ENCODE peak calls at places on chromosomes 5 and 9, in five cellular contexts. G, R, P, T and A are unnamed samples.
A peak's percentile ranks its signal among the peaks of the same experiment; 100 is the strongest.

GRCh38 chr5:144369001-144369400 is 198.3 kb downstream of the KCTD16 start:
- DNase-seq in P (peak; percentile 90), T (no peak), G (no peak), R (no peak), A (no peak)

GRCh38 chr9:13896047-13896446 is 417.9 kb downstream of the NFIB start:
- DNase-seq in P (no peak), G (no peak), T (no peak), R (no peak), A (no peak)

GRCh38 chr9:95649801-95650213 is 133.0 kb upstream of the PTCH1 start:
- DNase-seq in T (peak; percentile 64), G (no peak), P (no peak), R (no peak), A (no peak)

GRCh38 chr9:16544842-16545241 is 325.6 kb downstream of the BNC2 start:
- DNase-seq in R (no peak), T (no peak), G (no peak), P (no peak), A (no peak)

GRCh38 chr9:123401879-123402513 is 46.0 kb downstream of the CRB2 start:
- DNase-seq in R (no peak), P (no peak), G (no peak), T (no peak), A (peak; percentile 64)

GRCh38 chr5:160462167-160462566 is 40.5 kb downstream of the PTTG1 start:
- DNase-seq in G (no peak), R (no peak), T (no peak), P (no peak), A (no peak)

GRCh38 chr5:52987711-52988329 is 1.3 kb upstream of the ITGA2 start:
- DNase-seq in P (no peak), T (no peak), R (no peak), G (no peak), A (no peak)

GRCh38 chr9:120680161-120680560 is 34.1 kb downstream of the MEGF9 start:
- DNase-seq in T (no peak), R (no peak), G (no peak), P (no peak), A (no peak)

GRCh38 chr5:106780355-106780754 is 890.4 kb downstream of the EFNA5 start:
- DNase-seq in G (no peak), T (no peak), P (no peak), R (no peak), A (no peak)

GRCh38 chr5:95720094-95720793 is 10.9 kb upstream of the RHOBTB3 start:
- DNase-seq in R (no peak), G (no peak), T (no peak), P (peak; percentile 60), A (no peak)

GRCh38 chr5:33734541-33734940 is 157.2 kb downstream of the ADAMTS12 start:
- DNase-seq in T (no peak), P (no peak), G (no peak), R (no peak), A (no peak)

GRCh38 chr5:159451197-159452052 is 121.1 kb upstream of the IL12B start:
- DNase-seq in R (peak; percentile 76), T (no peak), G (peak; percentile 50), P (peak; percentile 17), A (peak; percentile 4)

GRCh38 chr9:135566552-135566951 is 5.0 kb downstream of the PAEP start:
- DNase-seq in T (no peak), P (no peak), R (peak; percentile 19), G (no peak), A (no peak)

GRCh38 chr9:23319092-23319491 is 506.9 kb downstream of the ELAVL2 start:
- DNase-seq in P (no peak), R (no peak), T (no peak), G (no peak), A (no peak)

GRCh38 chr5:90055831-90056328 is 353.7 kb downstream of the CETN3 start:
- DNase-seq in R (no peak), T (no peak), P (no peak), G (no peak), A (no peak)

GRCh38 chr9:115757461-115757860 is 396.1 kb upstream of the PAPPA start:
- DNase-seq in R (no peak), G (no peak), P (no peak), T (no peak), A (no peak)

GRCh38 chr5:8807636-8808035 is 738.2 kb downstream of the SEMA5A start:
- DNase-seq in G (no peak), R (no peak), P (no peak), T (no peak), A (no peak)

GRCh38 chr5:76468625-76469410 is 65.7 kb downstream of the IQGAP2 start:
- DNase-seq in R (no peak), G (no peak), P (no peak), T (no peak), A (no peak)

DNA sequence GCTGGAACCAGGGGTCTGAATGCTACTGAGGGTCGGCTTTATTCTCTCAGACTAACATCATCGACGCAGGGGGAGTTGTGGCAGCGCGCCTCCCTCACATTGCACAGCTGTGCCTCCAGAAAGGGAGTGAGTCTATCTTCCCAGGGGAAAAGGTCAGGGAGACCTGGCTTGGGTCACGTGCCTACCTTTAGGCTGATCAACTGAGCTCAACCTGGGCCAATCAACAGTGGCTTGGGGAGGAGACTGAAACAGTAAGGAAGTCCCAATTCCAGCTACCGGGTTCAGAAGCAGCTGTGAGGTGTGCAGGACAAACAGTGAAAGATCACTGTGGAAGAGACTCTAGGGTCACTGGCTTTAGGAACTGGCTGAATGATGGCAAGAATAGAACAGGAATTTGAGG is 14.3 kb downstream of the SNX30 start:
- DNase-seq in P (peak; percentile 77), G (no peak), R (no peak), T (no peak), A (no peak)
- TF ChIP-seq POLR2A in P (peak; percentile 13), G (no peak), R (no peak), T (no peak), A (no peak)

GRCh38 chr9:35831040-35831439 is 2.0 kb downstream of the TMEM8B start:
- DNase-seq in R (peak; percentile 42), T (no peak), P (no peak), G (no peak), A (no peak)

GRCh38 chr9:35828716-35829083 is at the start of gene FAM221B:
- DNase-seq in R (no peak), P (peak; percentile 40), G (no peak), T (no peak), A (no peak)

GRCh38 chr9:35827486-35827885 is 1.0 kb downstream of the FAM221B start:
- DNase-seq in P (no peak), R (no peak), G (no peak), T (no peak), A (no peak)

GRCh38 chr9:35829764-35830096 is 702 bp downstream of the TMEM8B start:
- DNase-seq in P (no peak), R (no peak), T (no peak), G (no peak), A (peak; percentile 38)

DNA sequence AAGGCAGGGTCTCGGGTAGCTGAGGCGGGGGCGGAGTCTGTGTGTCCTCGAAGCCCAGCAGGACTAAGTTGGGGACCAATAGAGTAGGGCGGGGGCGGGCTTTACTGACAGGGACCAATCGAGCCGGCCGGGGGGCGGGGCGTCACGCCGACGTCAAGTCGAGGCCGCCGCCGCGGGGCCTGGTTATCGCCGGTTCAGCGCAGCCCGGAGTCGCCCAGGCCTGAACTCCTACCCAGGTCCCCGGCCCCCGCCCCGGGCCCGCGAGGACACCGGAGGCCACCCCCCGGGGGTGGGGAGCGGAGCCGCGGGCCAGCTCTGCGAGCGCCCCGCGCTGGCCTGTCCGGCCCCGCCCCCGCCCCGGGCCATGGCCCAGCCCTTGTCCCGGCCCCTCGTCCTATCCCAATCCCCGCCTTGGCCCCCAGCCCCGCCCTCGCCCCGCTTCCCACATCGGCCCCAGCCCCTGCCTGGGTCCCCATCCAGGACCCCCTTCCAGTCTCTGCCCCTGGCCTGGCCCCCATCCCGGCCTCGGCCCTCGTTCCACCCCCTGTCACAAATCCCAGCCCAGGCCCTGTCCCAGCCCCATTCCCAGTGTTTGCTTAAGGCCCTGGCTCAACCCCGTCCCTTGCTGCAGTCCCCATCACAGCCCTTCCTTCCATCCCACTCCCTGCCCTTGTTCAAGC is at the start of gene TMEM8B:
- DNase-seq in P (peak; percentile 97), G (peak; percentile 98), T (peak; percentile 99), R (peak; percentile 99), A (peak; percentile 96)
- TF ChIP-seq POLR2A in P (no peak), G (peak; percentile 62), T (peak; percentile 26), R (no peak), A (no peak)

DNA sequence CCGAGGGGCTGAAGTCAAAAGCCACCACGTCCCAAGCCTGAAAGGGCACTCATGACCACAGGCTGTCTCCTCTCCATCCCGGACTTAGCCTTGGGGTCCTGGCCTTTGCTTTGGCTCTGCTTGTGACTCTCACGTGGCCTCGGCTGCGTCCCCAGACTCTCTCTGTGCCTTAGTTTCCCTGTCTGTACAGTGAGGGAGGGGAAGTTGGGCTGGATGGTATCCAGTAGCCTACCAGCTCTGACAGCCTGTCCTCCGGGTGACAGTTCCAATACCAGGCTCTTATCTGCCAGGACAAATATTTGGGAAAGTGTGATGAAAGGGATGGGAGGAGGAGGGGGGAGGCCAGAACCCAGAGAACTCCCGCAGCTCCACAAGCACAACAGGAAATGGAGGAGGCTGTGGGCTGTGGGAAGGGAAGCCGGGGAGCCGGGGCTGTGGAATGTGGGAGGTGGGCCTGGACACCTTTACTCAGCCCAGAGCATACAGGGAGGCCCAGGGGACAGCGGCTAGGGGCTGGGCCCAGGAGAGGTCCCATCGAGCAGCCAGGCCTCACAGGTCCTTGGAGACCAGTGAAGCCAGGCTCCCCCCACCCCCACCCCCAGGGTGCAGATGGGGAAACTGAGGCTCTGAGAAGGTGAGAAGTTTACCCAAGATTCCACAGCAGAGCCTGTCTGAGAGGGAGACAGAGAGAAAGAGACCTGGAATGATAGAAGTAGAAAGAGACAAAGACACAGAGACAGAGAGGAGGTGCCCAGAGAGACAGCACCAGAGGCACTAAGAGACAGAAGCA is 18.3 kb downstream of the PDGFRB start:
- DNase-seq in T (no peak), P (no peak), R (no peak), G (no peak), A (no peak)
- TF ChIP-seq POLR2A in T (no peak), P (no peak), R (no peak), G (no peak), A (no peak)

DNA sequence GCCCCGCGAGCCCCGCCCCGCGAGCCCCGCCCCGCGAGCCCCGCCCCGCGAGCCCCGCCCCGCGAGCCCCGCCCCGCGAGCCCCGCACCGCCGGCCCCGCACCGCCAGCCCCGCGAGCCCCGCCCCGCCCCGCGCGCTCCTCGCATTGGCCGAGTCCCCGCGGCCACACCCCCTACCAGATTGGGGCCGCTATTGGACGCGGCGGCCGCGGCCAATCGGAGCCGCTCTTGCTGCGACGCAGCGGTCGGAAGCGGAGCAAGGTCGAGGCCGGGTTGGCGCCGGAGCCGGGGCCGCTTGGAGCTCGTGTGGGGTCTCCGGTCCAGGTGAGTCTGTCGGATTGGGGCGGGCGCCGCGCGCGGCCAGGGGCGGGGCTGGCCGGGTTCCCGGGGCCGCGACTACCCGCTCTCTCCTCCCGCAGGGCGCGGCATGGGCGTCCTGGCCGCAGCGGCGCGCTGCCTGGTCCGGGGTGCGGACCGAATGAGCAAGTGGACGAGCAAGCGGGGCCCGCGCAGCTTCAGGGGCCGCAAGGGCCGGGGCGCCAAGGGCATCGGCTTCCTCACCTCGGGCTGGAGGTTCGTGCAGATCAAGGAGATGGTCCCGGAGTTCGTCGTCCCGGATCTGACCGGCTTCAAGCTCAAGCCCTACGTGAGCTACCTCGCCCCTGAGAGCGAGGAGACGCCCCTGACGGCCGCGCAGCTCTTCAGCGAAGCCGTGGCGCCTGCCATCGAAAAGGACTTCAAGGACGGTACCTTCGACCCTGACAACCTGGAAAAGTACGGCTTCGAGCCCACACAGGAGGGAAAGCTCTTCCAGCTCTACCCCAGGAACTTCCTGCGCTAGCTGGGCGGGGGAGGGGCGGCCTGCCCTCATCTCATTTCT is at the start of gene MRPL41:
- DNase-seq in P (peak; percentile 92), R (peak; percentile 95), G (peak; percentile 93), T (peak; percentile 93), A (peak; percentile 91)
- TF ChIP-seq POLR2A in P (peak; percentile 65), R (peak; percentile 65), G (peak; percentile 67), T (peak; percentile 80), A (peak; percentile 47)